ENCODE peak calls at places on chromosomes 1 and 21, in five cellular contexts. One of them, this sample, is unnamed.
A peak's percentile ranks its signal among the peaks of the same experiment; 100 is the strongest.

GRCh38 chr1:187971851-187972250 is 1143.1 kb downstream of the PLA2G4A start:
- DNase-seq in GM10248: no peak
- DNase-seq in fibroblast of lung: no peak
- DNase-seq in natural killer cell: no peak
- DNase-seq in AG04449: no peak
- DNase-seq in this sample: no peak

GRCh38 chr1:8818325-8818775 is 910 bp upstream of the RERE start:
- DNase-seq in AG04449: no peak
- DNase-seq in natural killer cell: no peak
- DNase-seq in fibroblast of lung: peak; percentile 82
- DNase-seq in GM10248: no peak
- DNase-seq in this sample: peak; percentile 53

GRCh38 chr1:235878082-235878781 is 11.5 kb upstream of the LYST start:
- DNase-seq in natural killer cell: no peak
- DNase-seq in fibroblast of lung: no peak
- DNase-seq in AG04449: no peak
- DNase-seq in GM10248: no peak
- DNase-seq in this sample: peak; percentile 69

GRCh38 chr1:173356211-173356762 is 120.8 kb upstream of the PRDX6 start:
- DNase-seq in AG04449: no peak
- DNase-seq in fibroblast of lung: peak; percentile 9
- DNase-seq in GM10248: no peak
- DNase-seq in natural killer cell: no peak
- DNase-seq in this sample: no peak

GRCh38 chr1:38817958-38818705 is 41.4 kb downstream of the RRAGC start:
- DNase-seq in GM10248: peak; percentile 79
- DNase-seq in fibroblast of lung: peak; percentile 5
- DNase-seq in AG04449: no peak
- DNase-seq in natural killer cell: peak; percentile 42
- DNase-seq in this sample: no peak

GRCh38 chr1:40182956-40183710 is 21.9 kb downstream of the RLF start:
- DNase-seq in AG04449: no peak
- DNase-seq in fibroblast of lung: peak; percentile 58
- DNase-seq in GM10248: no peak
- DNase-seq in natural killer cell: no peak
- DNase-seq in this sample: no peak

GRCh38 chr1:41617336-41617735 is 132.9 kb upstream of the EDN2 start:
- DNase-seq in GM10248: no peak
- DNase-seq in AG04449: no peak
- DNase-seq in fibroblast of lung: no peak
- DNase-seq in natural killer cell: no peak
- DNase-seq in this sample: no peak

GRCh38 chr1:68210829-68211228 is 21.5 kb downstream of the WLS start:
- DNase-seq in natural killer cell: no peak
- DNase-seq in fibroblast of lung: no peak
- DNase-seq in AG04449: no peak
- DNase-seq in GM10248: no peak
- DNase-seq in this sample: no peak

GRCh38 chr21:25688284-25689035 is 46.2 kb downstream of the ATP5PF start:
- DNase-seq in natural killer cell: no peak
- DNase-seq in AG04449: no peak
- DNase-seq in GM10248: no peak
- DNase-seq in fibroblast of lung: no peak
- DNase-seq in this sample: no peak

GRCh38 chr1:198880397-198880796 is 241.6 kb downstream of the PTPRC start:
- DNase-seq in AG04449: no peak
- DNase-seq in fibroblast of lung: peak; percentile 72
- DNase-seq in natural killer cell: no peak
- DNase-seq in GM10248: no peak
- DNase-seq in this sample: no peak

GRCh38 chr21:38037416-38037815 is 121.2 kb upstream of the KCNJ6 start:
- DNase-seq in fibroblast of lung: no peak
- DNase-seq in AG04449: no peak
- DNase-seq in natural killer cell: no peak
- DNase-seq in GM10248: no peak
- DNase-seq in this sample: no peak

GRCh38 chr1:214934035-214934434 is 148.5 kb upstream of the KCNK2 start:
- DNase-seq in natural killer cell: no peak
- DNase-seq in fibroblast of lung: no peak
- DNase-seq in AG04449: no peak
- DNase-seq in GM10248: no peak
- DNase-seq in this sample: no peak

GRCh38 chr1:9311029-9311428 is 18.3 kb downstream of the SPSB1 start:
- DNase-seq in AG04449: no peak
- DNase-seq in natural killer cell: no peak
- DNase-seq in GM10248: no peak
- DNase-seq in fibroblast of lung: no peak
- DNase-seq in this sample: no peak

GRCh38 chr1:11519629-11520031 is 40.7 kb downstream of the DISP3 start:
- DNase-seq in AG04449: no peak
- DNase-seq in GM10248: no peak
- DNase-seq in fibroblast of lung: no peak
- DNase-seq in natural killer cell: no peak
- DNase-seq in this sample: no peak

GRCh38 chr1:46110521-46110920 is 21.9 kb downstream of the PIK3R3 start:
- DNase-seq in AG04449: no peak
- DNase-seq in natural killer cell: no peak
- DNase-seq in GM10248: no peak
- DNase-seq in fibroblast of lung: no peak
- DNase-seq in this sample: no peak

GRCh38 chr1:201877877-201878339 is 10.8 kb upstream of the SHISA4 start:
- DNase-seq in AG04449: no peak
- DNase-seq in fibroblast of lung: peak; percentile 69
- DNase-seq in GM10248: peak; percentile 53
- DNase-seq in natural killer cell: no peak
- DNase-seq in this sample: no peak

GRCh38 chr1:224216380-224216779 is 33.3 kb downstream of the DEGS1 start:
- DNase-seq in GM10248: no peak
- DNase-seq in natural killer cell: no peak
- DNase-seq in AG04449: no peak
- DNase-seq in fibroblast of lung: no peak
- DNase-seq in this sample: no peak

GRCh38 chr1:85611856-85612255 is 31.3 kb downstream of the CCN1 start:
- DNase-seq in natural killer cell: no peak
- DNase-seq in AG04449: peak; percentile 100
- DNase-seq in GM10248: no peak
- DNase-seq in fibroblast of lung: peak; percentile 99
- DNase-seq in this sample: no peak

GRCh38 chr1:191022856-191023255 is 545.2 kb upstream of the BRINP3 start:
- DNase-seq in GM10248: no peak
- DNase-seq in natural killer cell: no peak
- DNase-seq in fibroblast of lung: peak; percentile 22
- DNase-seq in AG04449: no peak
- DNase-seq in this sample: no peak

GRCh38 chr1:217569021-217569420 is 61.9 kb downstream of the GPATCH2 start:
- DNase-seq in AG04449: no peak
- DNase-seq in fibroblast of lung: no peak
- DNase-seq in GM10248: no peak
- DNase-seq in natural killer cell: no peak
- DNase-seq in this sample: no peak

GRCh38 chr1:233614743-233615521 is 1.0 kb downstream of the KCNK1 start:
- DNase-seq in fibroblast of lung: no peak
- DNase-seq in GM10248: peak; percentile 41
- DNase-seq in AG04449: no peak
- DNase-seq in natural killer cell: no peak
- DNase-seq in this sample: no peak

DNA sequence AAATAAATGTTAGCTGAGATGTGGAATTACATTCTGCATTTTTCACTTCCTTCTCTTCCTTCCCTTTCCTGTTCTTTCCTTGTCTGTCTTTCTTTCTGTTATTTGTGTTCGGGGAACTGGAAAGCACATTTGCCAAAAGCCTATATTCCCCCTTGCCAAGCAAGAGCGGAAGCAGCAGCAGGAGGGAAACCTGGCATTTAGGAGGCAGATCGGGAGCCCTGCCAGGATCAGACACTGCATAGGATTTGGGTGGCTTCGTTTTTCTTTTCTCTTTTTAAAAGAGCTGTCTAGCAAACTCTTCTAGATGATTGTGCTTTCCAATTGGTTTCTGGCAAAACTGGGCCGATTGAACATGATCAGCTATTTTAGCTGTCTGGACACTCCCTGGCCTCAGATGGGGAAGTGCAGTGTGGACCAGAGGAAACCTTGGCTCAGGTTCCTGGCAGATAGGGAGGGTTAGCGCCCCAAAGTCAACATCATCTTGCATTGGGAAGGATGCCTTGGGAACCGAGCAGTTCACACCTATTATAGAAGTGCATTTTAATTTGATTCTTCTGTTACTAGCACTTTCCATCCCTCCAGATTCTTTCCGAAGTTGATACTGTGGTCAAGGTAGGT is 414.0 kb upstream of the KAZN start:
- DNase-seq in natural killer cell: no peak
- DNase-seq in AG04449: no peak
- DNase-seq in GM10248: no peak
- DNase-seq in fibroblast of lung: no peak
- DNase-seq in this sample: no peak
- TF ChIP-seq CTCF in natural killer cell: no peak
- TF ChIP-seq CTCF in AG04449: no peak
- TF ChIP-seq CTCF in GM10248: no peak
- TF ChIP-seq CTCF in fibroblast of lung: no peak
- TF ChIP-seq CTCF in this sample: no peak

GRCh38 chr1:247857069-247857985 is at the start of gene TRIM58:
- DNase-seq in AG04449: no peak
- DNase-seq in GM10248: peak; percentile 30
- DNase-seq in fibroblast of lung: no peak
- DNase-seq in natural killer cell: peak; percentile 16
- DNase-seq in this sample: peak; percentile 45
- TF ChIP-seq CTCF in AG04449: no peak
- TF ChIP-seq CTCF in GM10248: no peak
- TF ChIP-seq CTCF in fibroblast of lung: no peak
- TF ChIP-seq CTCF in natural killer cell: no peak
- TF ChIP-seq CTCF in this sample: peak; percentile 58

GRCh38 chr1:77219166-77219887 is at the start of gene PIGK:
- DNase-seq in GM10248: peak; percentile 80
- DNase-seq in natural killer cell: peak; percentile 82
- DNase-seq in AG04449: peak; percentile 24
- DNase-seq in fibroblast of lung: peak; percentile 87
- DNase-seq in this sample: peak; percentile 76
- TF ChIP-seq CTCF in GM10248: no peak
- TF ChIP-seq CTCF in natural killer cell: no peak
- TF ChIP-seq CTCF in AG04449: no peak
- TF ChIP-seq CTCF in fibroblast of lung: peak; percentile 14
- TF ChIP-seq CTCF in this sample: no peak

GRCh38 chr1:54424398-54424797 is 18.2 kb upstream of the SSBP3 start:
- DNase-seq in fibroblast of lung: no peak
- DNase-seq in AG04449: no peak
- DNase-seq in GM10248: no peak
- DNase-seq in natural killer cell: no peak
- DNase-seq in this sample: no peak

GRCh38 chr1:54428838-54429513 is 22.8 kb upstream of the SSBP3 start:
- DNase-seq in fibroblast of lung: no peak
- DNase-seq in natural killer cell: no peak
- DNase-seq in GM10248: no peak
- DNase-seq in AG04449: no peak
- DNase-seq in this sample: no peak

GRCh38 chr1:54421101-54421504 is 14.9 kb upstream of the SSBP3 start:
- DNase-seq in AG04449: no peak
- DNase-seq in GM10248: no peak
- DNase-seq in natural killer cell: no peak
- DNase-seq in fibroblast of lung: no peak
- DNase-seq in this sample: no peak

GRCh38 chr1:54429838-54430237 is 23.6 kb upstream of the SSBP3 start:
- DNase-seq in AG04449: no peak
- DNase-seq in natural killer cell: no peak
- DNase-seq in fibroblast of lung: no peak
- DNase-seq in GM10248: no peak
- DNase-seq in this sample: no peak

GRCh38 chr1:54425152-54425584 is 19.0 kb upstream of the SSBP3 start:
- DNase-seq in fibroblast of lung: no peak
- DNase-seq in GM10248: no peak
- DNase-seq in natural killer cell: no peak
- DNase-seq in AG04449: no peak
- DNase-seq in this sample: no peak
- TF ChIP-seq CTCF in fibroblast of lung: no peak
- TF ChIP-seq CTCF in GM10248: no peak
- TF ChIP-seq CTCF in natural killer cell: no peak
- TF ChIP-seq CTCF in AG04449: peak; percentile 24
- TF ChIP-seq CTCF in this sample: no peak

DNA sequence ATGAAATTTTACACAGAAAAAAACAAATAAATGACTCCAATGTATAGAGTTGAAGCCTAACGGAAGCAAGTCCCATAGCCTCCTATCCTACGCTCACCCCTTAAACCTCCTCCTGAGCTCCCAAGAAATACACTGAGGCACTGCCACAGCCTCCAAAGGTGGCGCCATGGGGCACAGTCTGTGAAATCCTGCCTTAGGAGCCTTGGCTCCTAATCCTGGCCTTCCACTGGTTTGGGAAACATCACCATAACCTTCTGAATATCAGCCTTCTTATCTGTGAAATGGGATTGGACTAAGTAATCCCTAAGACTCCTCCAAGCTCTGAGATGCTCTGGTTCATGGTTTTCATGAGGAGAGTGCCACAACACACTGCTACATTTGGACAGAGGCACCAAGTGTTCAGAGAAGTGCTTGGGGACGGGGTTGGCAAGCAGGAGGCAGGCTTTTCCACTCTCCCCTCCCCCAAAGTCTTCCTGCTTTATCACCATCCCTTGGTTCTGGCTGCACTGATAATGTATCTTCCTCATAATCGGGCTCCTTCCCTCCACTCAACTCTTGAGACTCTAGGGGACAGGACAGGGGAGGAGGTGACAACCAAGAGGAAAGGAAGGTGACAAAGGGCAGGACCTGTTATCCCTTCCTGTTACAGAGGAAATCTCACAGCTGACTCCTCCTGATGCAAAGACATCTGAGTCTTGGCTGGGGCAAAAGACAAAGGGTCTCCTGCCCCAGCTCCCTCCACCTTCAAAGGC is 2.7 kb downstream of the SLAMF7 start:
- DNase-seq in fibroblast of lung: no peak
- DNase-seq in AG04449: no peak
- DNase-seq in natural killer cell: no peak
- DNase-seq in GM10248: no peak
- DNase-seq in this sample: no peak
- TF ChIP-seq CTCF in fibroblast of lung: no peak
- TF ChIP-seq CTCF in AG04449: no peak
- TF ChIP-seq CTCF in natural killer cell: no peak
- TF ChIP-seq CTCF in GM10248: peak; percentile 27
- TF ChIP-seq CTCF in this sample: no peak

GRCh38 chr1:154772611-154773515 is 97.2 kb downstream of the KCNN3 start:
- DNase-seq in GM10248: no peak
- DNase-seq in natural killer cell: no peak
- DNase-seq in fibroblast of lung: no peak
- DNase-seq in AG04449: no peak
- DNase-seq in this sample: no peak
- TF ChIP-seq CTCF in GM10248: no peak
- TF ChIP-seq CTCF in natural killer cell: no peak
- TF ChIP-seq CTCF in fibroblast of lung: no peak
- TF ChIP-seq CTCF in AG04449: no peak
- TF ChIP-seq CTCF in this sample: no peak

GRCh38 chr21:31248598-31248997 is 95.5 kb downstream of the TIAM1 start:
- DNase-seq in AG04449: no peak
- DNase-seq in fibroblast of lung: peak; percentile 67
- DNase-seq in natural killer cell: no peak
- DNase-seq in GM10248: no peak
- DNase-seq in this sample: no peak
- TF ChIP-seq CTCF in AG04449: no peak
- TF ChIP-seq CTCF in fibroblast of lung: no peak
- TF ChIP-seq CTCF in natural killer cell: no peak
- TF ChIP-seq CTCF in GM10248: no peak
- TF ChIP-seq CTCF in this sample: no peak

GRCh38 chr1:156691665-156692408 is 13.5 kb downstream of the CRABP2 start:
- DNase-seq in AG04449: no peak
- DNase-seq in GM10248: no peak
- DNase-seq in natural killer cell: no peak
- DNase-seq in fibroblast of lung: no peak
- DNase-seq in this sample: no peak
- TF ChIP-seq CTCF in AG04449: peak; percentile 21
- TF ChIP-seq CTCF in GM10248: no peak
- TF ChIP-seq CTCF in natural killer cell: no peak
- TF ChIP-seq CTCF in fibroblast of lung: peak; percentile 12
- TF ChIP-seq CTCF in this sample: no peak